ENCODE peak calls at places on chromosomes 2 and 18, in four cellular contexts. G is AG04449, N is AG04450, W is neural progenitor cell. C is an unnamed sample.
A peak's percentile ranks its signal among the peaks of the same experiment; 100 is the strongest.

GRCh38 chr2:71683070-71683469 is 229.7 kb downstream of the DYSF start:
- DNase-seq in G (no peak), N (no peak), W (no peak), C (no peak)

GRCh38 chr2:241565413-241565812 is 6.9 kb downstream of the BOK start:
- DNase-seq in G (no peak), N (no peak), W (no peak), C (no peak)

GRCh38 chr18:45221363-45221762 is 393.9 kb upstream of the SLC14A2 start:
- DNase-seq in G (no peak), N (no peak), W (no peak), C (no peak)

GRCh38 chr2:9333591-9334171 is 89.6 kb downstream of the ITGB1BP1 start:
- DNase-seq in G (peak; percentile 46), N (peak; percentile 70), W (peak; percentile 62), C (peak; percentile 66)

GRCh38 chr2:109435866-109436634 is 177.7 kb downstream of the SEPTIN10 start:
- DNase-seq in G (no peak), N (no peak), W (no peak), C (no peak)

GRCh38 chr2:28976584-28976983 is 4.5 kb upstream of the TOGARAM2 start:
- DNase-seq in G (no peak), N (no peak), W (no peak), C (peak; percentile 5)

GRCh38 chr2:162972383-162972782 is 133.8 kb upstream of the KCNH7 start:
- DNase-seq in G (no peak), N (no peak), W (no peak), C (no peak)

GRCh38 chr18:52348209-52348608 is 8.2 kb downstream of the DCC start:
- DNase-seq in G (no peak), N (no peak), W (peak; percentile 46), C (no peak)

GRCh38 chr18:36309436-36310391 is 12.2 kb downstream of the FHOD3 start:
- DNase-seq in G (peak; percentile 93), N (peak; percentile 91), W (no peak), C (peak; percentile 99)

GRCh38 chr2:176380341-176380740 is 111.1 kb downstream of the MTX2 start:
- DNase-seq in G (no peak), N (no peak), W (no peak), C (no peak)

GRCh38 chr2:201860541-201861154 is 54.3 kb downstream of the CDK15 start:
- DNase-seq in G (peak; percentile 54), N (peak; percentile 83), W (peak; percentile 86), C (peak; percentile 78)

GRCh38 chr2:98601532-98602132 is 6.7 kb downstream of the COA5 start:
- DNase-seq in G (no peak), N (no peak), W (peak; percentile 68), C (no peak)

GRCh38 chr2:79453918-79454317 is 58.9 kb upstream of the CTNNA2 start:
- DNase-seq in G (no peak), N (no peak), W (peak; percentile 59), C (peak; percentile 9)

GRCh38 chr2:127703282-127703681 is 2.0 kb downstream of the SFT2D3 start:
- DNase-seq in G (no peak), N (no peak), W (no peak), C (no peak)

GRCh38 chr2:949384-949893 is 1.2 kb upstream of the SNTG2 start:
- DNase-seq in G (no peak), N (no peak), W (peak; percentile 15), C (no peak)

GRCh38 chr18:74598350-74599001 is 806 bp downstream of the ZNF407 start:
- DNase-seq in G (no peak), N (no peak), W (peak; percentile 76), C (no peak)

GRCh38 chr2:32683520-32684086 is 55.8 kb downstream of the TTC27 start:
- DNase-seq in G (no peak), N (no peak), W (no peak), C (no peak)

GRCh38 chr18:62434798-62435197 is 88.0 kb upstream of the ZCCHC2 start:
- DNase-seq in G (no peak), N (no peak), W (no peak), C (no peak)

GRCh38 chr2:235024191-235024611 is 72.4 kb downstream of the SH3BP4 start:
- DNase-seq in G (peak; percentile 34), N (no peak), W (peak; percentile 16), C (no peak)

GRCh38 chr2:30362468-30363081 is 84.5 kb upstream of the LCLAT1 start:
- DNase-seq in G (peak; percentile 65), N (no peak), W (no peak), C (no peak)

GRCh38 chr2:119426801-119427395 is 4.8 kb upstream of the TMEM37 start:
- DNase-seq in G (no peak), N (no peak), W (no peak), C (no peak)

GRCh38 chr2:46164581-46165301 is 132.5 kb upstream of the EPAS1 start:
- DNase-seq in G (peak; percentile 89), N (peak; percentile 86), W (no peak), C (peak; percentile 92)

GRCh38 chr2:221558107-221558506 is 14.0 kb downstream of the EPHA4 start:
- DNase-seq in G (no peak), N (no peak), W (no peak), C (no peak)

GRCh38 chr2:156329922-156330726 is 2.4 kb downstream of the NR4A2 start:
- DNase-seq in G (no peak), N (no peak), W (no peak), C (no peak)

GRCh38 chr2:118738524-118739308 is 108.7 kb downstream of the EN1 start:
- DNase-seq in G (peak; percentile 93), N (peak; percentile 88), W (no peak), C (peak; percentile 97)

GRCh38 chr18:7370812-7371211 is 139.9 kb downstream of the LRRC30 start:
- DNase-seq in G (no peak), N (no peak), W (no peak), C (no peak)

GRCh38 chr2:43269706-43270105 is 43.3 kb upstream of the ZFP36L2 start:
- DNase-seq in G (no peak), N (no peak), W (no peak), C (peak; percentile 82)

DNA sequence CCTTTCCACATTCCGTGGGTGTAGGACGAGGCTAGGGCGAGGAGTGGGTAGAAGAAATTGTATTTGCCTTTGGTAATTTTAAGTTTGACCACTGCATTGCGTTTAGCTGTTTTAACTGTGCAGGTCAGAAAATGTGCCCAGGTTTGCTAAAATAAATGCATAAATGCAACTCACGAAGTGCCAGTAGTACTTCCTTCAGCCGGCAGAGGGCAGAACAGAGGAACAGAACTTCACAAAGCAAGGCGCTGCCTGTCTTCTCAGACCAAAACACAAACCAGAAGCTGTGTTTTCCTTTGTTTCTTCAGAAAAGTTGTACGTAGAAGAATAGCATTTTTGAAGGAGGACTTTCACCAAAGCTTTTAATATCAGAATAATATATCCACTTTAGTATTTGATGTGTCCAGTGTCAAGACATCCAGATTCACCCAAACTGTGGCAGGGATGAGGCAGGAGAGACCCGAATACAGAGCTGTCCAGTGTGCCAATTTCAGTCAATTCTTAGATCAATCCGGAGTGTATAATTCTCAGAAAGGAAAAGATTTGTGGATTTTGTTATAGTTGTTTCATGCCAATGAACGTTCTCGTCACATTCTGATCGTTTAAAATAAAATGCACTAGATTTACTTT is 348.6 kb downstream of the DLGAP1 start:
- DNase-seq in G (no peak), N (peak; percentile 13), W (peak; percentile 85), C (peak; percentile 76)
- H3K4me3 ChIP-seq in G (no peak overlapping the region), N (no peak overlapping the region), W (peak overlapping the region; percentile 26), C (no peak overlapping the region)

GRCh38 chr2:177616731-177617130 is 224.2 kb downstream of the AGPS start:
- DNase-seq in G (no peak), N (no peak), W (no peak), C (no peak)

GRCh38 chr2:177618270-177619253 is 226.0 kb downstream of the AGPS start:
- DNase-seq in G (no peak), N (peak; percentile 51), W (peak; percentile 95), C (peak; percentile 69)

GRCh38 chr2:177617849-177618248 is 225.3 kb downstream of the AGPS start:
- DNase-seq in G (no peak), N (no peak), W (no peak), C (no peak)

GRCh38 chr2:177625744-177626655 is 233.4 kb downstream of the AGPS start:
- DNase-seq in G (no peak), N (no peak), W (no peak), C (no peak)

DNA sequence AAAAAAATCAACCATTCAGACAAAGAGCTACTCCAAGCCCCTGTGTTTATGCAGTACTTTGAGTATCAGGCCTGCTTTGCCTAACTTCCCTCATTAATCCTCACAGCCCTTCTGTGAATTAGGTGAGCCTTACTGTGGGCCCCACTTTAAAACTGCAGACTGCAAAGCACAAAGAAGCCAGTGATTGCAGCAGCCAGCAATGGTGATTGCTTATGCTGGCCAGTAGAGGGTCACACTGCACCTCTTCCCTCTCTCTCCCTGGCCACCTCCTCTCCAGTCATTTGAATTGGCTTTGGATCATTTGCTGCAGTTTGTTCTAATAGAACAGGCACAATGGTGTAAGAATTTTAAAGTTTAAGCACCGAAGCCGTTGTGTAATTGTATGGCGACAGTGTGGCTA is 229.9 kb downstream of the AGPS start:
- DNase-seq in G (no peak), N (no peak), W (peak; percentile 78), C (no peak)
- TF ChIP-seq CTCF in G (peak; percentile 60), N (peak; percentile 67), W (peak; percentile 66), C (no peak)

GRCh38 chr2:159091381-159091780 is 122.9 kb downstream of the TANC1 start:
- DNase-seq in G (no peak), N (no peak), W (no peak), C (peak; percentile 49)

GRCh38 chr2:159091981-159092380 is 123.5 kb downstream of the TANC1 start:
- DNase-seq in G (no peak), N (no peak), W (no peak), C (no peak)

GRCh38 chr2:159089543-159089942 is 121.1 kb downstream of the TANC1 start:
- DNase-seq in G (no peak), N (no peak), W (no peak), C (no peak)

GRCh38 chr2:159088906-159089305 is 120.5 kb downstream of the TANC1 start:
- DNase-seq in G (no peak), N (no peak), W (peak; percentile 49), C (no peak)

DNA sequence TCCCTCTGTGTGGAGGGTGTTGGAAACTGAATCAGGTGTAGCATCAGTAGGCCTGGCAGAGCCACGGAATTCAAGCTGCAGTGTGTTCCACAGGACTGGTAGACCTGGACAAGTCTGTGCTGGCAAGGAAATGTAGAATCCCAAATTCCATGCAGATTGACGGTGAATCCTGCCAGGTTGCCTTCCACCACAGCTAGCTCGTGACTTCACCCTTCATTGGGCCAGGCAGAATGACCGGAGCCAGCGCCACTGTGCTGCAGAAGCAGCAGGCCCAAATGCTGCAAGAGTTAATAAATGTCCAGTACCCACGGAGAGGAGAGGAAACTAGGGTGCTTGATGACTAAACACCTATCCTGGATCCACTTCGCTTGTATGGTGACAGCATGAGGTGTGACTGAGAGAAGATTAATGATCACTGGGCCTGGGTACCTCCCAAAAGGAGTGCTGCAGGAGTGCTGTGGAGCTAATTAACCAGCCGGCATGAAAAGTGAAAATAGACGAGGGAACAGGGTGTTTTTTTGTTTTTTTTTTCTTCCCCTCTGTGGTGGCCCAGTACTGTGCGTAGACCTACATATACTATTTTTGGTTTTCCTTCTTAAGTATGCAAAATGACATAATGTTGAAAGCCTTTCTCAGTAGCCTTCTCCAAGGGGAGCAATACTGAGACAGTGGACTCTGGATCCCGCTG is 122.2 kb downstream of the TANC1 start:
- DNase-seq in G (no peak), N (no peak), W (no peak), C (no peak)
- H3K4me3 ChIP-seq in G (no peak overlapping the region), N (no peak overlapping the region), W (no peak overlapping the region), C (no peak overlapping the region)

GRCh38 chr2:230441188-230441897 is 25.3 kb downstream of the SP100 start:
- DNase-seq in G (peak; percentile 36), N (no peak), W (no peak), C (no peak)
- TF ChIP-seq CTCF in G (no peak), N (no peak), W (no peak), C (no peak)